ENCODE peak calls at places on chromosomes 11 and 22, in six cellular contexts. A, B, N, D, F and K are unnamed samples.

GRCh38 chr11:82474876-82475275 is 258.8 kb downstream of the FAM181B start:
- DNase-seq in A (no peak), B (no peak), N (no peak), D (no peak), F (no peak), K (no peak)

GRCh38 chr11:28195449-28195848 is 87.3 kb downstream of the METTL15 start:
- DNase-seq in A (no peak), B (no peak), N (peak; percentile 10), D (no peak), F (no peak), K (no peak)

GRCh38 chr11:128796275-128796674 is 70.8 kb downstream of the KCNJ1 start:
- DNase-seq in A (no peak), B (no peak), N (peak; percentile 79), D (no peak), F (no peak), K (no peak)

GRCh38 chr11:120751550-120751949 is 240.0 kb downstream of the GRIK4 start:
- DNase-seq in A (no peak), B (no peak), N (no peak), D (no peak), F (no peak), K (no peak)

GRCh38 chr22:20508815-20509271 is 1.4 kb downstream of the MED15 start:
- DNase-seq in A (no peak), B (no peak), N (no peak), D (no peak), F (no peak), K (no peak)

GRCh38 chr11:130514316-130514715 is 65.9 kb downstream of the ADAMTS15 start:
- DNase-seq in A (no peak), B (no peak), N (peak; percentile 77), D (no peak), F (no peak), K (no peak)

GRCh38 chr11:27514558-27514957 is 8.0 kb upstream of the LIN7C start:
- DNase-seq in A (peak; percentile 25), B (no peak), N (peak; percentile 55), D (no peak), F (no peak), K (peak; percentile 64)

GRCh38 chr11:47056261-47056915 is 119.8 kb downstream of the CSTPP1 start:
- DNase-seq in A (no peak), B (no peak), N (peak; percentile 94), D (no peak), F (no peak), K (no peak)

GRCh38 chr11:26947904-26948639 is 45.8 kb upstream of the FIBIN start:
- DNase-seq in A (no peak), B (no peak), N (peak; percentile 23), D (no peak), F (no peak), K (no peak)

GRCh38 chr22:38172489-38173155 is 9.0 kb downstream of the PLA2G6 start:
- DNase-seq in A (peak; percentile 85), B (no peak), N (peak; percentile 65), D (peak; percentile 93), F (peak; percentile 43), K (peak; percentile 82)

GRCh38 chr11:114326776-114327175 is 30.6 kb downstream of the NNMT start:
- DNase-seq in A (no peak), B (no peak), N (no peak), D (no peak), F (no peak), K (no peak)

GRCh38 chr11:61069427-61069826 is 32.9 kb upstream of the CD5 start:
- DNase-seq in A (no peak), B (no peak), N (no peak), D (no peak), F (no peak), K (no peak)

GRCh38 chr11:61075891-61076290 is 26.4 kb upstream of the CD5 start:
- DNase-seq in A (peak; percentile 26), B (no peak), N (peak; percentile 35), D (peak; percentile 71), F (no peak), K (no peak)

GRCh38 chr11:61071880-61072279 is 30.4 kb upstream of the CD5 start:
- DNase-seq in A (no peak), B (no peak), N (no peak), D (no peak), F (peak; percentile 25), K (no peak)

GRCh38 chr11:61071208-61071681 is 31.0 kb upstream of the CD5 start:
- DNase-seq in A (no peak), B (no peak), N (no peak), D (no peak), F (no peak), K (no peak)

DNA sequence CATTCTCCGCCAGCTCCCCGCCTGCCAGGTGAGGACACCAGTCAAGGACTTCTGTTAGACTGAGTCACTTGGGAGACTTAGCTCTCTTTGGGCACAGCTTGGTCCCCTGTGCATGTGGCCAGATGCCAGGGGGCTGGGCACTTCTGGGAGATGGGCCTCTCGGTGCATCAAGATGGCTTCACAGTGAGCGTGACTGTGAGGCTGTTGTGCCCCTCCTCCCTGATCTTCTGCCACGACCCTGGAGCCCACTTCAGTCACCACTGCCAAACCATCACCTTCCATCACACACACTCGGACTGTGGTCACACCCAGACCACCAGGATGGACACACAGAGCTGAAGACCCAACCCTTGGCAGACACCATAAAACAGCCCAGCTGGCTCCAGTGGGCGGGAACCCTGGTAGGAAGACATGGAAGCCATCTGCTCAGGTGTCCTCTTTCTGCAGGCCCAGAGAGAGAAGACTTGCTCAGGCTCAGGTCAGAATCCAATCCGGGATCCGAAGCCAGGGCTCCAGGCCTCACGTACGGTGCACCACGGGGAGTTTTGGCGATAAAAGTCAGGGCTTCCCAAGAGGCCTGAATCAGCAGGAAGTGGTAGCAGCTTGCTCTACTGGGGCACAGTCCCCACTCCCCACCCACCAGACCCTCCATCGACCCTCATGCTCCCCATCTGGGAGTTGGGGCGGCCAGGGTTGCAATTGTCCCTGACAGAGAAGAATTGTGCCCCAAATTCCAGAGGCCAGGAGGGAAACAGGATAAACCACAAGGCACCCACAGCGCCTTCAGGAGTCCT is 29.8 kb upstream of the CD5 start:
- DNase-seq in A (no peak), B (no peak), N (no peak), D (no peak), F (no peak), K (no peak)
- H3K36me3 ChIP-seq in A (no peaks in the 10 kb centered on the region), B (no peaks in the 10 kb centered on the region), N (no peaks in the 10 kb centered on the region), D (no peaks in the 10 kb centered on the region), F (no peaks in the 10 kb centered on the region), K (no peaks in the 10 kb centered on the region)

GRCh38 chr11:83881428-83881827 is 595.3 kb upstream of the CCDC90B start:
- DNase-seq in A (no peak), B (no peak), N (no peak), D (no peak), F (no peak), K (no peak)
- TF ChIP-seq CTCF in A (no peak), B (no peak), N (no peak), D (no peak), F (no peak), K (no peak)

GRCh38 chr22:48436201-48436931 is 1391.3 kb downstream of the BRD1 start:
- DNase-seq in A (no peak), B (no peak), N (no peak), D (no peak), F (no peak), K (peak; percentile 16)

GRCh38 chr22:48433647-48434046 is 1394.0 kb downstream of the BRD1 start:
- DNase-seq in A (no peak), B (no peak), N (no peak), D (no peak), F (no peak), K (no peak)

GRCh38 chr22:48432721-48433518 is 1394.8 kb downstream of the BRD1 start:
- DNase-seq in A (no peak), B (no peak), N (no peak), D (no peak), F (no peak), K (no peak)

GRCh38 chr22:48434156-48434867 is 1393.4 kb downstream of the BRD1 start:
- DNase-seq in A (no peak), B (no peak), N (no peak), D (no peak), F (no peak), K (no peak)

GRCh38 chr22:48434868-48435250 is 1392.8 kb downstream of the BRD1 start:
- DNase-seq in A (no peak), B (no peak), N (no peak), D (no peak), F (no peak), K (no peak)
- TF ChIP-seq POLR2A in A (no peak), B (no peak), N (no peak), D (no peak), F (no peak), K (no peak)

GRCh38 chr11:61768376-61769076 is 16.1 kb downstream of the MYRF start:
- DNase-seq in A (peak; percentile 52), B (no peak), N (no peak), D (peak; percentile 82), F (no peak), K (no peak)
- H3K36me3 ChIP-seq in A (no peaks in the 10 kb centered on the region), B (no peaks in the 10 kb centered on the region), N (no peaks in the 10 kb centered on the region), D (peaks cover 4% of the 10 kb centered on the region), F (no peaks in the 10 kb centered on the region), K (no peaks in the 10 kb centered on the region)

GRCh38 chr11:67276821-67277230 is 10.6 kb downstream of the GRK2 start:
- DNase-seq in A (peak; percentile 43), B (no peak), N (peak; percentile 45), D (peak; percentile 59), F (no peak), K (peak; percentile 59)
- TF ChIP-seq CTCF in A (peak; percentile 4), B (peak; percentile 8), N (peak; percentile 43), D (peak; percentile 34), F (no peak), K (peak; percentile 25)

GRCh38 chr11:134052395-134052987 is 16.4 kb upstream of the JAM3 start:
- DNase-seq in A (no peak), B (no peak), N (peak; percentile 22), D (no peak), F (no peak), K (no peak)

GRCh38 chr11:134052988-134053945 is 15.6 kb upstream of the JAM3 start:
- DNase-seq in A (no peak), B (no peak), N (no peak), D (no peak), F (no peak), K (no peak)

GRCh38 chr11:134049303-134049702 is 19.6 kb upstream of the JAM3 start:
- DNase-seq in A (no peak), B (no peak), N (no peak), D (peak; percentile 14), F (peak; percentile 13), K (no peak)

GRCh38 chr11:134048028-134048427 is 20.8 kb upstream of the JAM3 start:
- DNase-seq in A (no peak), B (no peak), N (no peak), D (no peak), F (no peak), K (no peak)

GRCh38 chr11:134050541-134051383 is 18.1 kb upstream of the JAM3 start:
- DNase-seq in A (peak; percentile 85), B (peak; percentile 57), N (peak; percentile 49), D (peak; percentile 64), F (peak; percentile 81), K (peak; percentile 75)
- TF ChIP-seq POLR2A in A (no peak), B (no peak), N (peak; percentile 56), D (no peak), F (no peak), K (no peak)